ENCODE peak calls at places on chromosomes 2 and 18, in seven cellular contexts. Y, H, T, J, U, Z and O are unnamed samples.

GRCh38 chr2:24382363-24383021 is 22.2 kb upstream of the ITSN2 start:
- DNase-seq in U (peak), Z (peak), T (peak), Y (peak), J (peak), H (peak), O (no peak)

GRCh38 chr18:9860682-9861081 is 25.1 kb upstream of the TXNDC2 start:
- DNase-seq in Z (no peak), J (no peak), T (no peak), U (no peak), H (no peak), Y (no peak), O (no peak)

GRCh38 chr2:83016343-83017110 is 1442.6 kb downstream of the SUCLG1 start:
- DNase-seq in Z (no peak), U (no peak), J (no peak), T (no peak), Y (no peak), H (no peak), O (no peak)

GRCh38 chr2:24856791-24857211 is 63.2 kb downstream of the ADCY3 start:
- DNase-seq in T (no peak), Z (peak), U (no peak), J (no peak), H (no peak), Y (no peak), O (no peak)

GRCh38 chr2:68476454-68476853 is 9.1 kb downstream of the APLF start:
- DNase-seq in J (no peak), U (no peak), Y (no peak), H (no peak), T (no peak), Z (no peak), O (no peak)

GRCh38 chr2:130877258-130877657 is 40.5 kb downstream of the ARHGEF4 start:
- DNase-seq in Y (no peak), T (no peak), H (no peak), Z (no peak), J (no peak), U (no peak), O (no peak)

GRCh38 chr2:222879602-222879933 is 18.7 kb downstream of the ACSL3 start:
- DNase-seq in Y (no peak), J (no peak), T (no peak), H (no peak), Z (no peak), U (no peak), O (no peak)

GRCh38 chr2:55157474-55157884 is 74.6 kb downstream of the CLHC1 start:
- DNase-seq in J (no peak), H (no peak), Z (peak), T (no peak), Y (no peak), U (no peak), O (no peak)

GRCh38 chr2:48114256-48114655 is 208.0 kb upstream of the FBXO11 start:
- DNase-seq in Y (no peak), U (no peak), Z (peak), J (peak), H (peak), T (peak), O (no peak)

GRCh38 chr2:54658548-54659207 is 64.8 kb upstream of the EML6 start:
- DNase-seq in Z (peak), J (no peak), Y (no peak), T (no peak), H (no peak), U (no peak), O (no peak)

GRCh38 chr2:196176142-196176738 is 4.9 kb upstream of the STK17B start:
- DNase-seq in U (no peak), H (peak), Z (no peak), Y (peak), J (peak), T (peak), O (no peak)

GRCh38 chr18:50429207-50429948 is 54.5 kb downstream of the SKA1 start:
- DNase-seq in H (no peak), Y (no peak), T (no peak), Z (peak), J (no peak), U (peak), O (no peak)

GRCh38 chr18:42689310-42689709 is 426.2 kb downstream of the RIT2 start:
- DNase-seq in Z (no peak), U (no peak), H (no peak), J (no peak), T (no peak), Y (no peak), O (no peak)

GRCh38 chr2:234587341-234588053 is 90.6 kb upstream of the ARL4C start:
- DNase-seq in J (no peak), Z (peak), T (no peak), Y (no peak), U (no peak), H (no peak), O (no peak)

GRCh38 chr2:33670392-33670937 is 71.4 kb upstream of the FAM98A start:
- DNase-seq in Y (no peak), Z (no peak), U (no peak), H (no peak), J (no peak), T (no peak), O (no peak)

GRCh38 chr2:37173741-37174140 is 14.7 kb downstream of the SULT6B1 start:
- DNase-seq in J (no peak), U (no peak), H (no peak), Z (no peak), T (no peak), Y (no peak), O (no peak)